ENCODE peak calls at places on chromosomes 13 and 19, in ten cellular contexts. P is thoracic aorta; R is fibroblast of pulmonary artery; Z is amygdala; B is activated CD4-positive, CD25-positive, alpha-beta regulatory T cell treated with anti-CD3 and anti-CD28 coated beads, Interleukin-2, amount 50 U/mL, for 16 hours; A is body of pancreas; N is tibial nerve; J is keratinocyte; E is lung microvascular endothelial cell; Y is iPS-NIHi11. O is an unnamed sample.

GRCh38 chr13:19845758-19846157 is 17.7 kb downstream of the ZMYM5 start:
- DNase-seq in E (peak; percentile 19), B (no peak), J (peak; percentile 79), A (peak; percentile 15), P (peak; percentile 49), N (no peak), Y (peak; percentile 20), R (peak; percentile 97), Z (no peak), O (peak; percentile 88)

GRCh38 chr13:33642374-33643065 is 175.4 kb upstream of the RFC3 start:
- DNase-seq in A (peak; percentile 58), P (no peak), Z (no peak), E (no peak), B (no peak), R (peak; percentile 95), N (peak; percentile 33), J (peak; percentile 46), Y (no peak), O (no peak)

GRCh38 chr13:37923236-37923635 is 53.7 kb upstream of the TRPC4 start:
- DNase-seq in E (no peak), P (no peak), Y (no peak), J (no peak), R (no peak), Z (no peak), A (no peak), N (no peak), B (no peak), O (no peak)

GRCh38 chr13:114090476-114090875 is 41.9 kb downstream of the RASA3 start:
- DNase-seq in R (no peak), J (no peak), N (peak; percentile 2), B (no peak), P (no peak), Z (no peak), Y (no peak), A (no peak), E (no peak), O (no peak)

GRCh38 chr19:33677745-33678426 is 56.1 kb downstream of the CHST8 start:
- DNase-seq in P (no peak), J (no peak), B (no peak), R (no peak), N (no peak), Y (peak; percentile 71), A (no peak), Z (no peak), E (no peak), O (no peak)

GRCh38 chr19:4046362-4046691 is 20.4 kb downstream of the ZBTB7A start:
- DNase-seq in R (no peak), N (no peak), Y (no peak), E (no peak), B (no peak), J (no peak), A (no peak), P (no peak), Z (no peak), O (no peak)

GRCh38 chr19:45152504-45153338 is 8.1 kb downstream of the NKPD1 start:
- DNase-seq in N (no peak), R (peak; percentile 54), P (no peak), Y (peak; percentile 73), J (no peak), A (peak; percentile 52), Z (no peak), B (no peak), E (peak; percentile 63), O (no peak)

GRCh38 chr19:49936549-49936948 is 7.2 kb upstream of the NUP62 start:
- DNase-seq in J (no peak), N (no peak), E (no peak), Z (no peak), Y (no peak), R (no peak), P (no peak), B (no peak), A (no peak), O (no peak)

GRCh38 chr19:49423985-49424303 is 703 bp upstream of the PTH2 start:
- DNase-seq in R (no peak), A (no peak), Z (no peak), P (no peak), Y (no peak), E (no peak), B (no peak), N (no peak), J (no peak), O (no peak)

GRCh38 chr13:53255795-53256194 is 227.2 kb downstream of the OLFM4 start:
- DNase-seq in Y (no peak), P (no peak), R (no peak), J (no peak), Z (no peak), E (no peak), B (no peak), N (no peak), A (no peak), O (no peak)

GRCh38 chr19:4229179-4229931 is at the start of gene EBI3:
- DNase-seq in Y (no peak), A (no peak), J (no peak), B (no peak), E (peak; percentile 42), N (no peak), R (peak; percentile 63), Z (peak; percentile 11), P (no peak), O (no peak)

GRCh38 chr19:11435833-11436313 is 438 bp downstream of the PRKCSH start:
- DNase-seq in J (no peak), E (no peak), Y (peak; percentile 46), Z (no peak), N (no peak), B (no peak), R (peak; percentile 32), A (no peak), P (no peak), O (no peak)

GRCh38 chr19:9075064-9075964 is 11.5 kb upstream of the OR1M1 start:
- DNase-seq in R (peak; percentile 98), N (peak; percentile 30), P (peak; percentile 50), B (no peak), J (peak; percentile 76), A (peak; percentile 87), Z (no peak), E (peak; percentile 17), Y (peak; percentile 83), O (peak; percentile 84)

GRCh38 chr13:65926750-65927171 is 1303.4 kb downstream of the PCDH9 start:
- DNase-seq in N (no peak), A (peak; percentile 38), Z (no peak), J (no peak), B (no peak), P (no peak), Y (peak; percentile 37), E (peak; percentile 52), R (no peak), O (peak; percentile 22)

GRCh38 chr19:28638445-28638844 is 574.5 kb downstream of the UQCRFS1 start:
- DNase-seq in Y (no peak), N (no peak), J (no peak), B (no peak), E (no peak), Z (no peak), R (no peak), P (no peak), A (no peak), O (no peak)

GRCh38 chr13:51364404-51365008 is 25.0 kb downstream of the SERPINE3 start:
- DNase-seq in Y (no peak), Z (no peak), B (no peak), N (no peak), J (no peak), R (peak; percentile 52), E (no peak), P (no peak), A (no peak), O (no peak)

GRCh38 chr19:42051166-42052115 is 18.6 kb downstream of the GRIK5 start:
- DNase-seq in R (no peak), E (no peak), J (peak; percentile 96), Z (no peak), A (no peak), B (no peak), P (no peak), N (no peak), Y (no peak), O (no peak)

GRCh38 chr13:31970237-31970930 is 61.2 kb upstream of the FRY start:
- DNase-seq in N (no peak), P (no peak), A (no peak), E (no peak), J (peak; percentile 92), R (peak; percentile 73), Y (no peak), B (no peak), Z (no peak), O (no peak)

GRCh38 chr13:42176286-42176685 is 95.7 kb upstream of the AKAP11 start:
- DNase-seq in N (no peak), B (no peak), J (no peak), Z (no peak), E (no peak), R (no peak), Y (no peak), P (no peak), A (no peak), O (no peak)

GRCh38 chr19:10453852-10454251 is 33.5 kb downstream of the PDE4A start:
- DNase-seq in Z (no peak), R (no peak), N (no peak), B (no peak), A (no peak), P (no peak), E (no peak), J (no peak), Y (no peak), O (no peak)

GRCh38 chr19:5953680-5954213 is 24.2 kb downstream of the RANBP3 start:
- DNase-seq in Y (no peak), A (no peak), J (no peak), R (no peak), N (no peak), P (no peak), Z (no peak), B (no peak), E (peak; percentile 48), O (no peak)

GRCh38 chr19:42269518-42270345 is 680 bp downstream of the CIC start:
- DNase-seq in A (peak; percentile 29), R (no peak), P (no peak), B (no peak), E (no peak), Z (no peak), Y (no peak), N (no peak), J (no peak), O (no peak)

GRCh38 chr13:35046587-35046986 is 104.5 kb downstream of the NBEA start:
- DNase-seq in A (no peak), Z (no peak), B (no peak), P (no peak), N (no peak), R (no peak), J (no peak), Y (no peak), E (no peak), O (no peak)

GRCh38 chr13:80040977-80041310 is 300.0 kb downstream of the SPRY2 start:
- DNase-seq in A (no peak), P (no peak), B (no peak), E (no peak), Z (no peak), N (no peak), J (no peak), R (no peak), Y (no peak), O (no peak)

GRCh38 chr13:110423689-110424302 is 116.7 kb downstream of the COL4A2 start:
- DNase-seq in E (peak; percentile 54), J (no peak), R (no peak), N (no peak), A (no peak), P (no peak), Z (no peak), Y (no peak), B (no peak), O (no peak)

O was measured in SK-MEL-5.